ENCODE peak calls at places on chromosome 22, in seven cellular contexts. F is GM12891, H is GM12878, P is K562, G is HepG2, Y is H1, E is SK-N-SH. K is an unnamed sample.

GRCh38 chr22:31631381-31631780 is 30.6 kb downstream of the PISD start:
- DNase-seq in Y (no peak), H (no peak), G (no peak), F (no peak), E (peak; percentile 36), P (no peak), K (no peak)

GRCh38 chr22:24087071-24087795 is 76.1 kb downstream of the CABIN1 start:
- DNase-seq in P (no peak), H (no peak), F (no peak), E (no peak), Y (no peak), G (no peak), K (no peak)

GRCh38 chr22:30695351-30695762 is 683 bp downstream of the OSBP2 start:
- DNase-seq in P (no peak), F (no peak), E (no peak), H (no peak), G (no peak), Y (no peak), K (no peak)

GRCh38 chr22:41943661-41944209 is 3.2 kb downstream of the CENPM start:
- DNase-seq in E (no peak), P (no peak), Y (no peak), G (no peak), F (no peak), H (no peak), K (no peak)

GRCh38 chr22:50544746-50545253 is 899 bp upstream of the KLHDC7B start:
- DNase-seq in F (no peak), P (no peak), E (no peak), G (no peak), Y (no peak), H (no peak), K (no peak)

GRCh38 chr22:30702856-30703255 is 8.2 kb downstream of the OSBP2 start:
- DNase-seq in E (no peak), G (no peak), F (no peak), P (no peak), Y (no peak), H (no peak), K (no peak)

GRCh38 chr22:21657361-21658118 is 8.3 kb upstream of the PPIL2 start:
- DNase-seq in F (peak; percentile 97), P (peak; percentile 100), G (peak; percentile 70), E (peak; percentile 95), Y (no peak), H (peak; percentile 39), K (peak; percentile 99)

GRCh38 chr22:42509548-42509947 is 10.0 kb downstream of the RRP7A start:
- DNase-seq in G (no peak), Y (no peak), H (no peak), P (no peak), E (no peak), F (no peak), K (no peak)

GRCh38 chr22:50678218-50678650 is 5.6 kb downstream of the SHANK3 start:
- DNase-seq in E (peak; percentile 7), F (no peak), P (no peak), Y (no peak), G (no peak), H (no peak), K (no peak)

GRCh38 chr22:22207845-22208564 is 36.6 kb upstream of the VPREB1 start:
- DNase-seq in P (peak; percentile 96), E (peak; percentile 77), F (peak; percentile 62), G (peak; percentile 53), H (peak; percentile 62), Y (peak; percentile 36), K (peak; percentile 54)

GRCh38 chr22:17878970-17879369 is 104.7 kb upstream of the BID start:
- DNase-seq in F (no peak), H (no peak), E (peak; percentile 70), Y (no peak), P (no peak), G (no peak), K (no peak)

GRCh38 chr22:23681026-23681809 is 9.6 kb upstream of the RGL4 start:
- DNase-seq in Y (no peak), E (no peak), G (no peak), H (no peak), F (no peak), P (no peak), K (no peak)

GRCh38 chr22:48698618-48699017 is 1129.1 kb downstream of the BRD1 start:
- DNase-seq in P (no peak), F (no peak), G (no peak), E (no peak), Y (no peak), H (no peak), K (no peak)

GRCh38 chr22:49921508-49922278 is 3.3 kb downstream of the CRELD2 start:
- DNase-seq in G (no peak), H (no peak), E (no peak), P (no peak), Y (no peak), F (no peak), K (no peak)

GRCh38 chr22:17501679-17502285 is 61.5 kb upstream of the SLC25A18 start:
- DNase-seq in F (peak; percentile 39), P (peak; percentile 51), H (peak; percentile 57), E (peak; percentile 69), G (peak; percentile 63), Y (no peak), K (peak; percentile 22)

GRCh38 chr22:22021160-22021750 is 38.7 kb upstream of the TOP3B start:
- DNase-seq in G (no peak), P (peak; percentile 52), Y (no peak), F (no peak), E (no peak), H (no peak), K (no peak)

GRCh38 chr22:17742528-17742902 is 31.8 kb downstream of the BID start:
- DNase-seq in P (peak; percentile 92), Y (peak; percentile 80), F (peak; percentile 97), G (peak; percentile 63), E (peak; percentile 93), H (no peak), K (peak; percentile 95)

GRCh38 chr22:48921411-48921903 is 906.2 kb downstream of the BRD1 start:
- DNase-seq in H (no peak), F (no peak), P (no peak), E (no peak), Y (no peak), G (no peak), K (no peak)

GRCh38 chr22:30282616-30283046 is 6.7 kb downstream of the CASTOR1 start:
- DNase-seq in F (no peak), G (no peak), P (no peak), E (no peak), Y (no peak), H (no peak), K (no peak)

GRCh38 chr22:40237788-40238424 is 60.2 kb downstream of the TNRC6B start:
- DNase-seq in E (no peak), F (no peak), P (no peak), Y (no peak), H (no peak), G (no peak), K (no peak)

GRCh38 chr22:30204742-30205111 is 41.8 kb downstream of the LIF start:
- DNase-seq in E (peak; percentile 80), F (no peak), H (no peak), P (no peak), Y (no peak), G (no peak), K (no peak)

GRCh38 chr22:19530751-19531150 is 6.5 kb upstream of the CLDN5 start:
- DNase-seq in P (peak; percentile 32), G (no peak), Y (no peak), E (no peak), H (no peak), F (no peak), K (no peak)

GRCh38 chr22:40196628-40197027 is 18.9 kb downstream of the TNRC6B start:
- DNase-seq in Y (no peak), G (no peak), F (no peak), H (peak; percentile 48), P (no peak), E (no peak), K (peak; percentile 29)

GRCh38 chr22:36237462-36238347 is 1.6 kb downstream of the APOL2 start:
- DNase-seq in G (no peak), P (no peak), F (no peak), Y (no peak), E (no peak), H (no peak), K (peak; percentile 41)

DNA sequence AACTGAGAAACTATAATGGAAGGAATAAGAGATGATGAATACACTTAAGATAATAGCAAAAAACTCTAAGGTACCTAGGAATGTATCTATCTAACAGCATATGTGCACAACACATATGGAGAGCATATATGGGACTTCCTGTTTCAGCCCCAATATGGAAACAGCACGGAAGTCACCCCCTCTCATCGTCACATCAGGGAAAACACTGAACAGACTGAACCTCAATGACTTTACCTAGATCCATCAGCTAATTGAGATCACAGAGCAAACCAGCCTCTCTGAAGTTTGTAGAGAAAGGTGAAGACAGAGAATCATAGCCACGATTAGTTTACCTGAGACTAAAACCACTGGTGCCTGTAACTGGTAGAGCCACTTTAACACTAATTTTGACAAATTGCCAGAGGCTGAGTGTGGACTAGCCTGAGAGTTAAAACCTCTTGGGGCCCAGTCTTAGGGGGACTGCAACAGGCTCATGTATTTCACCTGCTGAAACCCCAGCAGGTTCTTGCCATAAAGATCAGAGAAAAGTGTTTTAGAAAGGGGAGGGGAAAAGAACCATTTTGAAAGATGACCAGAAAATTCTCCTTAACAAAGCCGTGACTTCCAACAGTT is 722.6 kb downstream of the TBC1D22A start:
- DNase-seq in Y (no peak), P (no peak), G (no peak), H (no peak), F (no peak), E (no peak), K (no peak)
- TF ChIP-seq TAF1 in Y (no peak), P (no peak), G (no peak), H (no peak), F (no peak), E (no peak), K (no peak)

GRCh38 chr22:26364066-26365015 is 64.7 kb upstream of the ASPHD2 start:
- DNase-seq in P (peak; percentile 38), F (peak; percentile 34), H (peak; percentile 27), Y (peak; percentile 63), E (peak; percentile 73), G (peak; percentile 72), K (peak; percentile 24)
- TF ChIP-seq TAF1 in P (no peak), F (no peak), H (no peak), Y (no peak), E (no peak), G (no peak), K (no peak)

DNA sequence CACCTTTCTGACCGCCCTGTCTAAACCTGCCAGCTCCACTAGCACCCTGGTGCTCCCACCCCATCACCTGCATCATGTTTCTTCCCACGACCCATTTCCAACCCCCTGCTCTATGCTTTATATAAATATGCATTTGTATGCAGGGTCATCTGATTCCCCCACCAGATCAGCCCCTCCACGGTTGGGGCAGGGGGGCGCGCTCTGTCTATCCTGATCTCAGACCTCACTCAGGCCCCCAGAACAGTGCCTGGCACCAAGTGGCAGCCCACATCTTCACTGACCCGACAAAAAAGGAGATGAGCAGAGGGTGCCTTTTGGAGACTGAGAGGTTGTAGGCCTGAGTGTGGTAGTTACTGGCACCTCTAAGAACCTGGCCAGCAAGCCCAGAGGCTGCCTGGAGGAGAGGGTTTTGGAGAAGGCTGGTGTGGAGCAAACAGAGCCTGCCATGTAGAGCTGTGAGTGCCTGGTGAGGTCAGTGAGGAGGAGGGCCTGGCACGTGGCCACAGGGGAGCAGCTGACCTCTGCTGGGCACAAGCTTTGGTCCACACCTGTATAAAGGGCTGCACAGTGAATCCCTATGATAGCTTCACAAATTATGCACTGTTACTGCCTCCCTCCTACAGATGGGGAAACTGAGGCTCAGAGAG is 86.3 kb upstream of the RTL6 start:
- DNase-seq in G (no peak), F (no peak), H (no peak), E (no peak), Y (no peak), P (no peak), K (no peak)
- TF ChIP-seq TAF1 in G (no peak), F (no peak), H (no peak), E (no peak), Y (no peak), P (no peak), K (no peak)

GRCh38 chr22:47693606-47694005 is 931.2 kb downstream of the TBC1D22A start:
- DNase-seq in H (no peak), Y (no peak), P (no peak), E (no peak), F (no peak), G (no peak), K (no peak)
- TF ChIP-seq TAF1 in H (no peak), Y (no peak), P (no peak), E (no peak), F (no peak), G (no peak), K (no peak)

K was measured in GM12892.